ENCODE peak calls at places on chromosome 7, in four cellular contexts. X is fibroblast of lung, H is kidney, F is neural progenitor cell. M is an unnamed sample.

GRCh38 chr7:19677201-19677600 is 31.6 kb downstream of the POLR1F start:
- DNase-seq in X (peak; percentile 50), H (no peak), F (no peak), M (no peak)

GRCh38 chr7:92550194-92550593 is 21.6 kb downstream of the RBM48 start:
- DNase-seq in X (no peak), H (no peak), F (no peak), M (no peak)

GRCh38 chr7:117308891-117309290 is 14.0 kb downstream of the WNT2 start:
- DNase-seq in X (peak; percentile 30), H (no peak), F (no peak), M (no peak)

GRCh38 chr7:158442260-158442659 is 145.4 kb downstream of the PTPRN2 start:
- DNase-seq in X (no peak), H (no peak), F (peak; percentile 26), M (no peak)

GRCh38 chr7:139762886-139763285 is 14.9 kb downstream of the HIPK2 start:
- DNase-seq in X (peak; percentile 72), H (no peak), F (no peak), M (no peak)

GRCh38 chr7:81014266-81014665 is 95.4 kb upstream of the SEMA3C start:
- DNase-seq in X (peak; percentile 70), H (no peak), F (no peak), M (no peak)

GRCh38 chr7:92753614-92754013 is 82.8 kb downstream of the CDK6 start:
- DNase-seq in X (peak; percentile 67), H (no peak), F (no peak), M (no peak)

GRCh38 chr7:144834516-144835165 is 1.2 kb downstream of the TPK1 start:
- DNase-seq in X (no peak), H (no peak), F (no peak), M (no peak)

GRCh38 chr7:116395125-116395791 is 104.3 kb upstream of the CAV2 start:
- DNase-seq in X (peak; percentile 98), H (no peak), F (no peak), M (no peak)

GRCh38 chr7:33494473-33494872 is 365.1 kb downstream of the BBS9 start:
- DNase-seq in X (no peak), H (no peak), F (no peak), M (no peak)

GRCh38 chr7:99407849-99408346 is 499 bp downstream of the PDAP1 start:
- DNase-seq in X (peak; percentile 86), H (peak; percentile 82), F (peak; percentile 56), M (no peak)

GRCh38 chr7:136566491-136566890 is 302.0 kb upstream of the CHRM2 start:
- DNase-seq in X (no peak), H (no peak), F (no peak), M (no peak)

GRCh38 chr7:139426258-139427028 is 57.0 kb downstream of the KLRG2 start:
- DNase-seq in X (no peak), H (no peak), F (no peak), M (no peak)

GRCh38 chr7:80634505-80634904 is 3.9 kb upstream of the CD36 start:
- DNase-seq in X (peak; percentile 76), H (no peak), F (no peak), M (no peak)

GRCh38 chr7:151167197-151167911 is at the start of gene GBX1:
- DNase-seq in X (peak; percentile 25), H (no peak), F (peak; percentile 75), M (peak; percentile 66)

GRCh38 chr7:110119883-110120581 is 970.9 kb upstream of the LRRN3 start:
- DNase-seq in X (peak; percentile 8), H (no peak), F (no peak), M (no peak)

GRCh38 chr7:158620418-158620817 is 32.8 kb upstream of the PTPRN2 start:
- DNase-seq in X (no peak), H (no peak), F (no peak), M (no peak)

GRCh38 chr7:120218702-120219101 is 54.3 kb upstream of the KCND2 start:
- DNase-seq in X (no peak), H (no peak), F (no peak), M (no peak)

GRCh38 chr7:141272417-141272816 is 198.6 kb downstream of the TMEM178B start:
- DNase-seq in X (no peak), H (no peak), F (peak; percentile 25), M (no peak)

GRCh38 chr7:141280100-141280499 is 206.2 kb downstream of the TMEM178B start:
- DNase-seq in X (no peak), H (no peak), F (no peak), M (no peak)

GRCh38 chr7:141271451-141271850 is 197.6 kb downstream of the TMEM178B start:
- DNase-seq in X (no peak), H (no peak), F (no peak), M (no peak)

GRCh38 chr7:141276031-141276430 is 202.2 kb downstream of the TMEM178B start:
- DNase-seq in X (no peak), H (no peak), F (no peak), M (no peak)

DNA sequence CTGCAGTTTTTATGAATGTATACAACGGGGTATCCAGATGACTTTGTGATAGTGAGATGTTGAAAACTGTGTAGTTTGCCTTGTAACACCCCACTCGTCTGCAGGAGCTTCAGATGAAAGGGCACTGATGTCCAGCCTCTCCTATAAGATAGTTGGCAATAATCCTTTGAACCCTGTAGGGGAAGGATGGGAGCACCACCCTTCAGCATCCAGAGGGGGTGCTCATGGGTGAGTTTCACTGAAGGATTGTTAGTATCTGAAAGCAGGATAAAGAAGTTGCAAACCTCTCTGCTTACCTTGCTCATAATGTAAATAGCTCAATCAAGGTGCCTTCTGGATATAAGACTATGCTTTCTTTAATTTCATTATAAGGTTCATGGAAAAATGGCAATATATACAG is 201.5 kb downstream of the TMEM178B start:
- DNase-seq in X (no peak), H (no peak), F (no peak), M (no peak)
- H3K4me1 ChIP-seq in X (no peaks in the 10 kb centered on the region), H (no peaks in the 10 kb centered on the region), F (no peaks in the 10 kb centered on the region), M (no peaks in the 10 kb centered on the region)

GRCh38 chr7:47791682-47792081 is 156.6 kb downstream of the PKD1L1 start:
- DNase-seq in X (no peak), H (no peak), F (no peak), M (no peak)
- H3K4me1 ChIP-seq in X (peaks cover 13% of the 10 kb centered on the region), H (no peaks in the 10 kb centered on the region), F (peaks cover under 1% of the 10 kb centered on the region), M (peaks cover 3% of the 10 kb centered on the region)

DNA sequence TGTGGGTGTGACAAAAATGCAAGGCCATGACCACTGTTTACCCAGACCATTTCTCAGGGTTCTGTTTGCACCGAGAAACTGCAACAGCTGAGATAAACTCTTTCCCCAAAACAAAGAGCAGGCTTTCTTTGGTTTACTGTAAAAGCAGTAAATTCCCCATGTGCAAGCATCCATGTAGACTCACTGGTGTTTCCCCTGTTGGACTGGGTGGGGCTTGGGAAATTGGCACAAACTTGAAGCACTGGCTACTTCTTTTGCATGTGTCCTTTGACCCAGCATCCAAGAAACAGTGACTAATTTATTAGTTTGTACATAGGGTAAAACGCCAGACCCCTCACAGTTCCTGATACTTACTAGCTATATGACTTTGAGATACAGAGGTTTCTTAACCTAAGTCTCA is 12.3 kb downstream of the IQUB start:
- DNase-seq in X (no peak), H (peak; percentile 74), F (no peak), M (no peak)
- H3K4me1 ChIP-seq in X (no peaks in the 10 kb centered on the region), H (peaks cover 2% of the 10 kb centered on the region), F (no peaks in the 10 kb centered on the region), M (no peaks in the 10 kb centered on the region)

DNA sequence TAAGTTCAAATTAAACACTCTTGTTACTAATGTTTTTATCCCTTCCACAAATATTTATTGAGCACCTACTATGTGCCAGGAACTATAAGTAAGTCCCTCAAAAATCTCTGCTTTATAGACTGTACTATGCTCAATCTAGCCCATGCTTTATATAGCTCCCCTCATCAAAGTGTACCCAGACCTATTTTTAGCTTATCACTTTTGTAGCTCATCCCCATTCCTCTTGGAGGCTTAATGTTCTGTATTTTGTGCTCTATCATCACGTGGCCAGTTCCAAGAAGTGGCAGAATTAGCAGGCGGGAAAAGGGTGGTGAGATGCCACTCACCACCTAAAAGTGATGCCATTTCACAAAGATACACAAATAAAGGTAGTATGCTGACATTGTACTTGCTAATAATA is 138.1 kb upstream of the BET1 start:
- DNase-seq in X (no peak), H (no peak), F (no peak), M (no peak)
- H3K4me1 ChIP-seq in X (peaks cover 12% of the 10 kb centered on the region), H (no peaks in the 10 kb centered on the region), F (no peaks in the 10 kb centered on the region), M (no peaks in the 10 kb centered on the region)

GRCh38 chr7:22772885-22773284 is 45.9 kb downstream of the IL6 start:
- DNase-seq in X (no peak), H (no peak), F (no peak), M (no peak)

GRCh38 chr7:22776964-22777363 is 45.7 kb downstream of the TOMM7 start:
- DNase-seq in X (no peak), H (no peak), F (no peak), M (no peak)

GRCh38 chr7:22765609-22766008 is 38.6 kb downstream of the IL6 start:
- DNase-seq in X (no peak), H (no peak), F (no peak), M (no peak)

GRCh38 chr7:22771829-22772228 is 44.8 kb downstream of the IL6 start:
- DNase-seq in X (no peak), H (no peak), F (no peak), M (no peak)

DNA sequence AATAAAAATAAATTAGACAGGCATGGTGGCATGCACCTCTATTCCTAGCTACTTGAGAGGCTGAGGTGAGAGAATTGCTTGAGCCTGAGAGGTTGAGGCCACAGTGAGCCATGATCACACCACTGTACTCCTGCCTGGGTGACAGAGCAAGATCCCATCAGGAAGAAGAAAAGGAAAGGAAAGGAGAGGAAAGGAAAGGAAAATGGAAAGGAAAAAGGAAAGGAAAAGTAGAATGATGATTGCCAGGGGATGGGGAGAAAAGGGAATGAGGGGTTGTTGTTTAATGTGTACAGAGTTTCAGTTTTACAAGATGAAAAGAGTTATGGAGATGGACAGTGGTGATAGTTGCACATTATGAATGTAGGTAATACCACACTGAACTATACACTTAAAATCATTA is 44.2 kb downstream of the IL6 start:
- DNase-seq in X (no peak), H (no peak), F (no peak), M (no peak)
- H3K4me1 ChIP-seq in X (no peaks in the 10 kb centered on the region), H (no peaks in the 10 kb centered on the region), F (no peaks in the 10 kb centered on the region), M (no peaks in the 10 kb centered on the region)

GRCh38 chr7:143388051-143388450 is 6.9 kb downstream of the ZYX start:
- DNase-seq in X (no peak), H (peak; percentile 56), F (no peak), M (no peak)
- H3K4me1 ChIP-seq in X (peaks cover 55% of the 10 kb centered on the region), H (peaks cover 33% of the 10 kb centered on the region), F (no peaks in the 10 kb centered on the region), M (peaks cover 66% of the 10 kb centered on the region)

DNA sequence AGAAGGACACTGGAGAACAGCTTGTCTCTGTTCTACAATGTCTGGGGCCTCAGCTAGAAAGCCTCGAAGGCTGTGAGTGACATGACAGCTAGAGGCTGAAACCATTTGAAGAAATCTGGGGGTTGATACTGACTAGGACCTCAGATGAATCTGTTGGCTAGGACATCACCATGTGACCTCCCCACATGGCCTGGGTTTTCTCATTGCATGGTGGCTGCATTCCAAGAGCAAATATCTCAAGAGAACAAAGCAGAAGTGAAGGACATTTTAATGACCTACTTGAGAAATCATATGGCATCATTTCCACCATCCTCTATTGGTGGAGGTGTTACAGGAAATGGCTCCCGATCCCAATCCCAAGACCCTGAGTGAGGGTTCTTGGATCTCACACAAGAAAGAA is 450.6 kb upstream of the AUTS2 start:
- DNase-seq in X (no peak), H (no peak), F (no peak), M (no peak)
- H3K4me1 ChIP-seq in X (no peaks in the 10 kb centered on the region), H (no peaks in the 10 kb centered on the region), F (no peaks in the 10 kb centered on the region), M (no peaks in the 10 kb centered on the region)

GRCh38 chr7:73622909-73623797 is 1.2 kb downstream of the MLXIPL start:
- DNase-seq in X (no peak), H (no peak), F (peak; percentile 38), M (peak; percentile 76)
- H3K4me1 ChIP-seq in X (no peaks in the 10 kb centered on the region), H (peaks cover 3% of the 10 kb centered on the region), F (peaks cover 15% of the 10 kb centered on the region), M (peaks cover 9% of the 10 kb centered on the region)